ENCODE peak calls at places on chromosomes 7 and 10, in nine cellular contexts. W is neural crest cell; D is A549; Z is KBM-7; K is RWPE1; N is GM03348; V is body of pancreas; M is bronchial epithelial cell; Y is stimulated activated CD4-positive, alpha-beta T cell treated with anti-CD3 and anti-CD28 coated beads, Interleukin-4, amount 100 ng/mL, for 1 hour. Q is an unnamed sample.
A peak's percentile ranks its signal among the peaks of the same experiment; 100 is the strongest.

GRCh38 chr10:4334853-4335252 is 491.2 kb upstream of the AKR1E2 start:
- DNase-seq in W (no peak), Y (no peak), D (no peak), Z (no peak), V (no peak), N (no peak), M (no peak), K (no peak), Q (no peak)

GRCh38 chr10:122911889-122912484 is 1.6 kb downstream of the FAM24A start:
- DNase-seq in K (peak; percentile 74), Y (peak; percentile 54), W (peak; percentile 71), Z (peak; percentile 55), D (peak; percentile 34), N (peak; percentile 66), V (peak; percentile 44), M (peak; percentile 38), Q (peak; percentile 64)

GRCh38 chr7:44580945-44581344 is 1.1 kb downstream of the TMED4 start:
- DNase-seq in N (no peak), Y (no peak), W (no peak), M (no peak), K (no peak), V (no peak), Z (no peak), D (no peak), Q (no peak)

GRCh38 chr7:82729172-82730030 is 285.8 kb upstream of the CACNA2D1 start:
- DNase-seq in D (peak; percentile 17), N (peak; percentile 49), K (peak; percentile 7), Y (no peak), W (peak; percentile 9), Z (peak; percentile 57), M (peak; percentile 50), V (no peak), Q (peak; percentile 42)

GRCh38 chr10:65548046-65548445 is 1377.8 kb upstream of the LRRTM3 start:
- DNase-seq in M (no peak), W (no peak), D (no peak), N (no peak), Y (no peak), V (no peak), K (no peak), Z (no peak), Q (no peak)

GRCh38 chr7:111202321-111202720 is 111.4 kb downstream of the LRRN3 start:
- DNase-seq in M (no peak), W (no peak), K (no peak), Y (no peak), N (no peak), V (no peak), Z (no peak), D (no peak), Q (no peak)

GRCh38 chr7:155941688-155942087 is 129.4 kb upstream of the SHH start:
- DNase-seq in K (no peak), V (no peak), W (no peak), D (no peak), N (no peak), M (no peak), Z (no peak), Y (no peak), Q (no peak)

GRCh38 chr7:104643587-104644217 is 315.3 kb downstream of the LHFPL3 start:
- DNase-seq in Y (no peak), Z (peak; percentile 20), M (peak; percentile 13), N (peak; percentile 27), K (peak; percentile 13), W (peak; percentile 18), V (no peak), D (peak; percentile 15), Q (peak; percentile 31)

GRCh38 chr10:26738354-26738753 is 40.9 kb downstream of the PDSS1 start:
- DNase-seq in W (no peak), Y (no peak), V (no peak), Z (no peak), K (no peak), M (peak; percentile 95), N (no peak), D (no peak), Q (no peak)

Q was measured in cardiac muscle cell.